ENCODE peak calls at places on chromosomes 16 and 17, in four cellular contexts. One of them, this sample, is unnamed.

GRCh38 chr16:88298882-88299745 is 83.6 kb upstream of the ZNF469 start:
- DNase-seq in fibroblast of pulmonary artery: no peak
- DNase-seq in AG04450: no peak
- DNase-seq in heart right ventricle: no peak
- DNase-seq in this sample: no peak

GRCh38 chr17:43774304-43775250 is 4.2 kb downstream of the DUSP3 start:
- DNase-seq in fibroblast of pulmonary artery: no peak
- DNase-seq in AG04450: no peak
- DNase-seq in heart right ventricle: no peak
- DNase-seq in this sample: no peak

GRCh38 chr16:62149646-62150045 is 113.4 kb upstream of the CDH8 start:
- DNase-seq in fibroblast of pulmonary artery: no peak
- DNase-seq in AG04450: no peak
- DNase-seq in heart right ventricle: no peak
- DNase-seq in this sample: no peak

GRCh38 chr17:1714980-1715802 is 5.0 kb upstream of the TLCD2 start:
- DNase-seq in fibroblast of pulmonary artery: peak; percentile 91
- DNase-seq in AG04450: peak; percentile 73
- DNase-seq in heart right ventricle: peak; percentile 92
- DNase-seq in this sample: peak; percentile 90

GRCh38 chr16:11107781-11108465 is 148.1 kb downstream of the SOCS1 start:
- DNase-seq in fibroblast of pulmonary artery: peak; percentile 58
- DNase-seq in AG04450: no peak
- DNase-seq in heart right ventricle: no peak
- DNase-seq in this sample: no peak

GRCh38 chr16:15894571-15895358 is 6.4 kb upstream of the CEP20 start:
- DNase-seq in fibroblast of pulmonary artery: no peak
- DNase-seq in AG04450: no peak
- DNase-seq in heart right ventricle: no peak
- DNase-seq in this sample: no peak

GRCh38 chr17:79053251-79053925 is 21.2 kb upstream of the ENGASE start:
- DNase-seq in fibroblast of pulmonary artery: peak; percentile 40
- DNase-seq in AG04450: no peak
- DNase-seq in heart right ventricle: no peak
- DNase-seq in this sample: no peak

GRCh38 chr16:48959747-48960146 is 321.9 kb downstream of the CBLN1 start:
- DNase-seq in fibroblast of pulmonary artery: no peak
- DNase-seq in AG04450: no peak
- DNase-seq in heart right ventricle: no peak
- DNase-seq in this sample: no peak

GRCh38 chr16:3998793-3999478 is 117.3 kb downstream of the ADCY9 start:
- DNase-seq in fibroblast of pulmonary artery: peak; percentile 57
- DNase-seq in AG04450: no peak
- DNase-seq in heart right ventricle: no peak
- DNase-seq in this sample: no peak

GRCh38 chr17:27846042-27846655 is 45.8 kb upstream of the NOS2 start:
- DNase-seq in fibroblast of pulmonary artery: no peak
- DNase-seq in AG04450: no peak
- DNase-seq in heart right ventricle: no peak
- DNase-seq in this sample: no peak

GRCh38 chr17:45143767-45144198 is 4.5 kb upstream of the HEXIM1 start:
- DNase-seq in fibroblast of pulmonary artery: peak; percentile 88
- DNase-seq in AG04450: no peak
- DNase-seq in heart right ventricle: peak; percentile 88
- DNase-seq in this sample: no peak

GRCh38 chr17:20908373-20909273 is 134.2 kb downstream of the USP22 start:
- DNase-seq in fibroblast of pulmonary artery: peak; percentile 72
- DNase-seq in AG04450: no peak
- DNase-seq in heart right ventricle: peak; percentile 92
- DNase-seq in this sample: peak; percentile 76

GRCh38 chr16:73418746-73419145 is 370.8 kb upstream of the ZFHX3 start:
- DNase-seq in fibroblast of pulmonary artery: no peak
- DNase-seq in AG04450: peak; percentile 27
- DNase-seq in heart right ventricle: no peak
- DNase-seq in this sample: no peak

GRCh38 chr16:12538667-12539081 is 265.0 kb downstream of the CPPED1 start:
- DNase-seq in fibroblast of pulmonary artery: no peak
- DNase-seq in AG04450: no peak
- DNase-seq in heart right ventricle: no peak
- DNase-seq in this sample: no peak

GRCh38 chr16:75234856-75235696 is 16.3 kb downstream of the CTRB1 start:
- DNase-seq in fibroblast of pulmonary artery: no peak
- DNase-seq in AG04450: no peak
- DNase-seq in heart right ventricle: no peak
- DNase-seq in this sample: no peak

GRCh38 chr17:29717817-29718216 is 95.1 kb upstream of the CORO6 start:
- DNase-seq in fibroblast of pulmonary artery: no peak
- DNase-seq in AG04450: no peak
- DNase-seq in heart right ventricle: no peak
- DNase-seq in this sample: no peak

GRCh38 chr17:21385281-21385845 is 9.2 kb downstream of the KCNJ12 start:
- DNase-seq in fibroblast of pulmonary artery: no peak
- DNase-seq in AG04450: no peak
- DNase-seq in heart right ventricle: no peak
- DNase-seq in this sample: no peak

GRCh38 chr16:88721236-88721635 is 14.9 kb downstream of the CTU2 start:
- DNase-seq in fibroblast of pulmonary artery: no peak
- DNase-seq in AG04450: no peak
- DNase-seq in heart right ventricle: no peak
- DNase-seq in this sample: no peak

GRCh38 chr17:47077576-47077975 is 98.5 kb upstream of the RPRML start:
- DNase-seq in fibroblast of pulmonary artery: peak; percentile 6
- DNase-seq in AG04450: no peak
- DNase-seq in heart right ventricle: no peak
- DNase-seq in this sample: no peak

GRCh38 chr17:30897311-30897710 is 8.7 kb downstream of the TEFM start:
- DNase-seq in fibroblast of pulmonary artery: no peak
- DNase-seq in AG04450: no peak
- DNase-seq in heart right ventricle: no peak
- DNase-seq in this sample: no peak

GRCh38 chr17:3885970-3886369 is 6.9 kb downstream of the CAMKK1 start:
- DNase-seq in fibroblast of pulmonary artery: peak; percentile 66
- DNase-seq in AG04450: no peak
- DNase-seq in heart right ventricle: no peak
- DNase-seq in this sample: peak; percentile 72

GRCh38 chr17:8979715-8980114 is 14.2 kb upstream of the PIK3R5 start:
- DNase-seq in fibroblast of pulmonary artery: no peak
- DNase-seq in AG04450: no peak
- DNase-seq in heart right ventricle: no peak
- DNase-seq in this sample: no peak

GRCh38 chr17:51017270-51017669 is 103.4 kb downstream of the SPAG9 start:
- DNase-seq in fibroblast of pulmonary artery: no peak
- DNase-seq in AG04450: no peak
- DNase-seq in heart right ventricle: no peak
- DNase-seq in this sample: no peak

GRCh38 chr16:65023802-65024201 is 98.1 kb downstream of the CDH11 start:
- DNase-seq in fibroblast of pulmonary artery: no peak
- DNase-seq in AG04450: no peak
- DNase-seq in heart right ventricle: no peak
- DNase-seq in this sample: no peak

GRCh38 chr16:68227850-68228553 is 7.9 kb downstream of the ESRP2 start:
- DNase-seq in fibroblast of pulmonary artery: no peak
- DNase-seq in AG04450: no peak
- DNase-seq in heart right ventricle: no peak
- DNase-seq in this sample: no peak

GRCh38 chr16:50185005-50185505 is 31.9 kb downstream of the TENT4B start:
- DNase-seq in fibroblast of pulmonary artery: no peak
- DNase-seq in AG04450: no peak
- DNase-seq in heart right ventricle: no peak
- DNase-seq in this sample: no peak

GRCh38 chr16:23020084-23020483 is 129.2 kb downstream of the USP31 start:
- DNase-seq in fibroblast of pulmonary artery: no peak
- DNase-seq in AG04450: no peak
- DNase-seq in heart right ventricle: no peak
- DNase-seq in this sample: no peak

GRCh38 chr16:12904041-12904671 is 2.8 kb downstream of the SHISA9 start:
- DNase-seq in fibroblast of pulmonary artery: no peak
- DNase-seq in AG04450: no peak
- DNase-seq in heart right ventricle: no peak
- DNase-seq in this sample: no peak

GRCh38 chr17:8954339-8954738 is 11.2 kb downstream of the PIK3R5 start:
- DNase-seq in fibroblast of pulmonary artery: no peak
- DNase-seq in AG04450: no peak
- DNase-seq in heart right ventricle: peak; percentile 51
- DNase-seq in this sample: peak; percentile 97

GRCh38 chr17:7190276-7190917 is 11.2 kb upstream of the ASGR1 start:
- DNase-seq in fibroblast of pulmonary artery: no peak
- DNase-seq in AG04450: no peak
- DNase-seq in heart right ventricle: no peak
- DNase-seq in this sample: no peak

GRCh38 chr17:19250421-19251141 is 13.4 kb downstream of the EPN2 start:
- DNase-seq in fibroblast of pulmonary artery: no peak
- DNase-seq in AG04450: no peak
- DNase-seq in heart right ventricle: peak; percentile 52
- DNase-seq in this sample: no peak

GRCh38 chr16:15966420-15967222 is 17.2 kb downstream of the ABCC1 start:
- DNase-seq in fibroblast of pulmonary artery: peak; percentile 60
- DNase-seq in AG04450: peak; percentile 61
- DNase-seq in heart right ventricle: no peak
- DNase-seq in this sample: no peak

GRCh38 chr17:44272321-44272951 is 4.5 kb upstream of the SLC4A1 start:
- DNase-seq in fibroblast of pulmonary artery: no peak
- DNase-seq in AG04450: no peak
- DNase-seq in heart right ventricle: no peak
- DNase-seq in this sample: no peak

GRCh38 chr17:80594666-80595269 is 50.1 kb downstream of the RPTOR start:
- DNase-seq in fibroblast of pulmonary artery: no peak
- DNase-seq in AG04450: no peak
- DNase-seq in heart right ventricle: no peak
- DNase-seq in this sample: no peak

GRCh38 chr16:88088161-88088581 is 136.9 kb downstream of the BANP start:
- DNase-seq in fibroblast of pulmonary artery: no peak
- DNase-seq in AG04450: no peak
- DNase-seq in heart right ventricle: no peak
- DNase-seq in this sample: no peak

GRCh38 chr17:27491713-27492190 is 35.5 kb downstream of the KSR1 start:
- DNase-seq in fibroblast of pulmonary artery: no peak
- DNase-seq in AG04450: no peak
- DNase-seq in heart right ventricle: no peak
- DNase-seq in this sample: no peak

GRCh38 chr16:85445779-85446222 is 167.3 kb upstream of the GSE1 start:
- DNase-seq in fibroblast of pulmonary artery: no peak
- DNase-seq in AG04450: no peak
- DNase-seq in heart right ventricle: no peak
- DNase-seq in this sample: no peak

GRCh38 chr16:85443116-85443515 is 170.0 kb upstream of the GSE1 start:
- DNase-seq in fibroblast of pulmonary artery: no peak
- DNase-seq in AG04450: no peak
- DNase-seq in heart right ventricle: no peak
- DNase-seq in this sample: no peak

GRCh38 chr16:85446846-85447656 is 166.1 kb upstream of the GSE1 start:
- DNase-seq in fibroblast of pulmonary artery: no peak
- DNase-seq in AG04450: no peak
- DNase-seq in heart right ventricle: no peak
- DNase-seq in this sample: no peak

GRCh38 chr16:85443531-85443930 is 169.6 kb upstream of the GSE1 start:
- DNase-seq in fibroblast of pulmonary artery: no peak
- DNase-seq in AG04450: no peak
- DNase-seq in heart right ventricle: no peak
- DNase-seq in this sample: no peak

DNA sequence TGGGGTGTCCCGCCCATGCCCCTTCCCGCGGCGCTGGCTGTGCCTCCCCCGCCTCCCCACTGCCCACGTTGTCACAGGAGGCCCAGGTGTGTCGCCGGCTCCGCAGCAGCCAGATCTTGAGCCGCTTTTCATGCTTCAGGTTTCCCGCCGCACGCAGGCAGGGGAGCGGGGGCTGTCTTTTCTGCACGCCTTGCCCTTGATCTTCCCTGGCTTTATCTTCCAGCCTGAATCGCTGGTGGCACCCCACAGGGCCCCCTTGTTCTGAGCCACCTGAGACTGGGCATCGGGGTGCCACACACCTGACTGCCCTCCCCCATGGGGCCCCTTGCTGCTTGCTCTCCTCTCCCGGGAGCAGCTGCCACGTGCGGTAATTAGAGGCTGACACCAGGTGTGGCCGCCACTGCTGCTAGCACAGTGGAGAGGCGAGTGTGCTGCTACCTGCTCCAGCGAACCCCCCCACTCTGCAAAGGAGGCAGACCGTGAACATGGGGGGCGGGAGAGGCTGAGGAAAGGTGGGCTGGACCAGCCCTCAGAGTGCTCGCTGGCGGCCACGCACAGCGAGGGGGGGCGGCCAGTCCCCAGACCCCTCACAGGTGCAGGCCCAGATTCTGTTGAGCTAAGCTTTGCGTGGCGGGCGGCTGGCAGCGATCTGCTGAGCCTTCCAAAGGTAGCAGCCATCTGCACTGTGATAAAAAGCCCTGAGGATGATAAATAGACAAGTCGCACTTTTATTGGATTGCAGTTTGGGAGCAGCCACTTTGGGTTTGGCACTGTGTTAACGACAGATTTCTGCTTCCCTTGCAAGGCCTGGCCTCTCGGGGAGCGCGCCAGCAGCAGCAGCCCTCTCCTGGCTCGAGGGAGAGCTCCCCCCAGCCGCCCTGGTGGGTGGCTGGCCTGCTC is 168.0 kb upstream of the GSE1 start:
- DNase-seq in fibroblast of pulmonary artery: no peak
- DNase-seq in AG04450: no peak
- DNase-seq in heart right ventricle: no peak
- DNase-seq in this sample: no peak
- TF ChIP-seq CTCF in fibroblast of pulmonary artery: no peak
- TF ChIP-seq CTCF in AG04450: no peak
- TF ChIP-seq CTCF in heart right ventricle: no peak
- TF ChIP-seq CTCF in this sample: no peak

GRCh38 chr17:61461586-61461966 is 9.4 kb downstream of the TBX4 start:
- DNase-seq in fibroblast of pulmonary artery: no peak
- DNase-seq in AG04450: no peak
- DNase-seq in heart right ventricle: no peak
- DNase-seq in this sample: no peak

GRCh38 chr17:61462734-61463067 is 10.5 kb downstream of the TBX4 start:
- DNase-seq in fibroblast of pulmonary artery: no peak
- DNase-seq in AG04450: no peak
- DNase-seq in heart right ventricle: no peak
- DNase-seq in this sample: no peak

GRCh38 chr17:61461967-61462733 is 9.9 kb downstream of the TBX4 start:
- DNase-seq in fibroblast of pulmonary artery: peak; percentile 9
- DNase-seq in AG04450: no peak
- DNase-seq in heart right ventricle: no peak
- DNase-seq in this sample: no peak

GRCh38 chr17:61464121-61464905 is 12.1 kb downstream of the TBX4 start:
- DNase-seq in fibroblast of pulmonary artery: no peak
- DNase-seq in AG04450: no peak
- DNase-seq in heart right ventricle: no peak
- DNase-seq in this sample: no peak

GRCh38 chr17:61463068-61463980 is 11.1 kb downstream of the TBX4 start:
- DNase-seq in fibroblast of pulmonary artery: no peak
- DNase-seq in AG04450: no peak
- DNase-seq in heart right ventricle: no peak
- DNase-seq in this sample: no peak
- TF ChIP-seq CTCF in fibroblast of pulmonary artery: peak; percentile 2
- TF ChIP-seq CTCF in AG04450: peak; percentile 25
- TF ChIP-seq CTCF in heart right ventricle: no peak
- TF ChIP-seq CTCF in this sample: no peak

GRCh38 chr17:35769895-35770486 is 9.3 kb downstream of the C17orf50 start:
- DNase-seq in fibroblast of pulmonary artery: no peak
- DNase-seq in AG04450: no peak
- DNase-seq in heart right ventricle: no peak
- DNase-seq in this sample: no peak
- TF ChIP-seq CTCF in fibroblast of pulmonary artery: no peak
- TF ChIP-seq CTCF in AG04450: peak; percentile 12
- TF ChIP-seq CTCF in heart right ventricle: no peak
- TF ChIP-seq CTCF in this sample: no peak

GRCh38 chr17:82253179-82253544 is 20.3 kb downstream of the CSNK1D start:
- DNase-seq in fibroblast of pulmonary artery: no peak
- DNase-seq in AG04450: no peak
- DNase-seq in heart right ventricle: no peak
- DNase-seq in this sample: no peak
- TF ChIP-seq CTCF in fibroblast of pulmonary artery: no peak
- TF ChIP-seq CTCF in AG04450: no peak
- TF ChIP-seq CTCF in heart right ventricle: no peak
- TF ChIP-seq CTCF in this sample: no peak

This sample was measured in CD14-positive monocyte.